ENCODE peak calls at places on chromosomes 4 and X, in nine cellular contexts. B is breast epithelium, X is body of pancreas, W is AG04450, M is psoas muscle, L is thyroid gland, T is left lung, G is thoracic aorta, V is epithelial cell of esophagus. U is an unnamed sample.

GRCh38 chr4:57037982-57038604 is 59.4 kb downstream of the POLR2B start:
- DNase-seq in W (no peak), B (peak), G (no peak), V (peak), X (peak), T (no peak), L (peak), M (peak), U (peak)

GRCh38 chrX:48569958-48570357 is 4.3 kb upstream of the RBM3 start:
- DNase-seq in L (no peak), G (no peak), M (no peak), T (no peak), W (no peak), B (no peak), X (no peak), V (peak), U (peak)

GRCh38 chr4:6594826-6595355 is 19.9 kb downstream of the MAN2B2 start:
- DNase-seq in G (no peak), X (no peak), B (no peak), L (no peak), M (no peak), V (peak), W (no peak), T (no peak), U (no peak)

GRCh38 chrX:47628980-47629379 is 750 bp downstream of the CFP start:
- DNase-seq in G (no peak), M (no peak), V (peak), X (no peak), T (no peak), L (no peak), W (no peak), B (no peak), U (no peak)

GRCh38 chr4:70356185-70356584 is 4.4 kb upstream of the SMR3A start:
- DNase-seq in T (no peak), V (peak), W (no peak), L (peak), G (no peak), B (no peak), X (no peak), M (no peak), U (no peak)

GRCh38 chrX:28273751-28274150 is 292.5 kb upstream of the DCAF8L1 start:
- DNase-seq in W (no peak), V (no peak), L (no peak), M (no peak), X (no peak), B (no peak), G (no peak), T (no peak), U (no peak)

GRCh38 chrX:40213092-40213491 is 115.3 kb upstream of the BCOR start:
- DNase-seq in G (no peak), T (no peak), L (no peak), M (no peak), X (no peak), W (no peak), B (no peak), V (no peak), U (no peak)

GRCh38 chrX:40468033-40468979 is 112.5 kb upstream of the ATP6AP2 start:
- DNase-seq in L (peak), W (no peak), T (peak), B (no peak), M (no peak), X (peak), V (peak), G (no peak), U (peak)

GRCh38 chrX:150212672-150213480 is 150.2 kb upstream of the MAMLD1 start:
- DNase-seq in X (peak), G (no peak), T (no peak), V (peak), M (no peak), L (no peak), W (no peak), B (no peak), U (no peak)

GRCh38 chr4:183098723-183099536 is at the start of gene WWC2:
- DNase-seq in W (peak), X (peak), T (peak), V (peak), G (peak), L (peak), M (peak), B (peak), U (peak)
- TF ChIP-seq CTCF in W (no peak), X (peak), T (no peak), V (no peak), G (no peak), L (no peak), M (no peak), B (no peak), U (no peak)

GRCh38 chr4:129926936-129927335 is 831.0 kb downstream of the C4orf33 start:
- DNase-seq in T (no peak), M (no peak), B (no peak), W (no peak), L (no peak), X (no peak), G (no peak), V (peak), U (no peak)

GRCh38 chr4:129929984-129930383 is 834.0 kb downstream of the C4orf33 start:
- DNase-seq in T (no peak), V (no peak), M (no peak), G (no peak), X (no peak), L (no peak), B (no peak), W (no peak), U (no peak)

DNA sequence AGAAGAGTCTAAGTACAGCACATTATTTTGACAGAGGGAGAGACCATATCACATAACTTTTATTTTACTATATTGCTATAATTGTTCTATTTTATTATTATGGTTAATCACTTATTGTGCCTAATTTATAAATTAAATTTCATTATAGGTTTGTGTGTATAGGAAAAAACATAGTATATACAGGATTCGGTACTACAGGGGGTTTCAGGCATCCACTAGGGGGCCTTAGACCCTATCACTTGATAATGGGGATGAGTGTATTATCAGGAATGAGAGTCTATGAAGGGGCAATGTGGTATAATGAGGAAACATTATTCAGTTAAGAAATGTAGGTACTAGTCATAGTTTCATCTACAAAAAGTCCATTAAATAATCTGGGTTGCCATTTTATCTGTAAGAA is 833.1 kb downstream of the C4orf33 start:
- DNase-seq in W (no peak), L (no peak), X (no peak), V (peak), B (no peak), M (no peak), T (no peak), G (no peak), U (no peak)
- TF ChIP-seq CTCF in W (no peak), L (no peak), X (no peak), V (no peak), B (no peak), M (no peak), T (no peak), G (no peak), U (peak)

DNA sequence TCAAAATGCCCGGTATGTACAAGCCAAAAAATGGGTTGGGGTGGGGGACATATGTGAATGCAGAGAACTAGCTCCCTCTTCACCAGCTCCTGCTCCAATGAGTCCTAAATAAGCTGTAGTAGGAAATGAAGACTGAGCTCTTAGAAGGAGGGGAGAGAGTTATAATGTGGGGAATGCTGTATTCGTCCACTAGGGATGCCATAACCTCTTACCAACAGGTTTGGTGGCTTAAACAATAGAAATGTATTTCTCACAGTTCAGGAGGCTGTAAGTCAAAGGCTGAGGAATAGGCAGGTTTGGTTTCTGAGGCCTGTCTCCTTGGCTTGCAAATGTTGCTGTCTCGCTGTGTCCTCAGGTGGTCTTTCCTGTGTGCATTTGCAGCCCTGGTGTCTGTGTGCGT is 4.4 kb upstream of the INPP4B start:
- DNase-seq in T (no peak), M (no peak), G (no peak), L (no peak), X (no peak), B (no peak), W (no peak), V (peak), U (no peak)
- TF ChIP-seq CTCF in T (no peak), M (no peak), G (peak), L (no peak), X (no peak), B (no peak), W (peak), V (peak), U (no peak)

DNA sequence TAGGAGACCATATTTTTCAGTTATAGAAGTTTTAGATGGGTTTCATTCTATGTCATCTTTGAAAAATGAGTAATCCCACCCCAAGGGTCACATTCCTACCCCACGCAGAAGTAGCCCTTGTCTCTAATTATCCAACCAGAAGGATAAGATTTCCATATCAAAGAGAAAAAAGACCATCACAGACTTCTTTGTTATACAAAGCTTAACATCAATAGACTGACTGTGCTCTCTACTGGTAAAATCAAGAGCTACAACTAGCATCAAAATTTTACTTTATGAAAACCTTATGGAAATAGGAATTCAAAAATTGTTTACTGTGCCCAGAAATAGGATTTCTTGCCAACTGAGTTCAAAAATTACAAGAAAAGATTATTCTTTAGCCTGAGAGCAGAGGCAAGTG is 24.9 kb downstream of the TNMD start:
- DNase-seq in T (no peak), W (no peak), M (no peak), V (no peak), B (no peak), X (no peak), L (no peak), G (no peak), U (no peak)
- TF ChIP-seq CTCF in T (no peak), W (no peak), M (no peak), V (no peak), B (no peak), X (no peak), L (no peak), G (no peak), U (no peak)

DNA sequence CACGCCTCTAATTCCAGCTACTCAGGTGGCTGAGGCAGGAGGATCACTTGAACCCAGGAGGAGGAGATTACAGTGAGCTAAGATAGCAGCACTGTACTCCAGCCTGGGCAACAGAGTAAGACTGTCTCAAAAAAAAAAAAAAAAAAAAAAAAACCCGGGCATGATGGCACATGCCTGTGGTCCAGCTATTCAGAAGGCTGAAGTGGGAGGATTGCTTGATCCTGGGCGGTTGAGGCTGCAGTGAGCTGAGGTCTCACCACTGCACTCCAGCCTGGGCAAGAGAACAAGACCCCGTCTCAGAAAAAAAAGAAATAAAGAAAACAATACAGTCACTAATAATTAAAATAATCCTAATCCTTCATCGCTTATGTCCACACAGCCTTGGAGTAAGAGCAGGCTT is 68.1 kb downstream of the APBB2 start:
- DNase-seq in M (no peak), B (no peak), X (no peak), G (no peak), V (no peak), L (no peak), W (no peak), T (no peak), U (no peak)
- TF ChIP-seq CTCF in M (no peak), B (no peak), X (no peak), G (no peak), V (no peak), L (no peak), W (no peak), T (no peak), U (no peak)

DNA sequence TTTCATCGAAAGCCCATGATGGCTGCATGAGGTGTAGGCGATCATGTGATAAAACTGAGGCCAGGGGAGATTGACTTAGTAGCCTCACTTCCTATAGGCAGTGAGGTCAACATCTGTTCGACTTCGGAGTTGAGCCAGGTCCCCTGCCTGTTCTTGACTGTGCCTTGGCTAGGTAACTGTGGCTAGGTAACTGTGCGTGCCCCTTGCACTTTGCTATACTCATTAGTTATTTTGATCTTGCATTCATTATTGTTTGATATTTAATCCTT is 55.0 kb downstream of the CLDN34 start:
- DNase-seq in G (no peak), X (no peak), L (no peak), B (no peak), T (no peak), V (no peak), M (no peak), W (no peak), U (no peak)
- TF ChIP-seq CTCF in G (no peak), X (no peak), L (no peak), B (no peak), T (no peak), V (no peak), M (no peak), W (no peak), U (no peak)

U was measured in GM20000.